ENCODE peak calls at places on chromosome 17, in ten cellular contexts. One of them, this sample, is unnamed.

GRCh38 chr17:3659541-3660111 is 8.8 kb downstream of the TAX1BP3 start:
- DNase-seq in cardiac muscle cell: peak; percentile 27
- DNase-seq in cardiac fibroblast: peak; percentile 95
- DNase-seq in upper lobe of right lung: no peak
- DNase-seq in HAP-1: no peak
- DNase-seq in astrocyte: peak; percentile 82
- DNase-seq in AG04450: peak; percentile 45
- DNase-seq in HCT116: no peak
- DNase-seq in IMR-90: peak; percentile 83
- DNase-seq in choroid plexus epithelial cell: peak; percentile 91
- DNase-seq in this sample: no peak

GRCh38 chr17:27893834-27894503 is 804 bp upstream of the LYRM9 start:
- DNase-seq in cardiac muscle cell: no peak
- DNase-seq in cardiac fibroblast: no peak
- DNase-seq in upper lobe of right lung: no peak
- DNase-seq in HAP-1: no peak
- DNase-seq in astrocyte: no peak
- DNase-seq in AG04450: no peak
- DNase-seq in HCT116: no peak
- DNase-seq in IMR-90: no peak
- DNase-seq in choroid plexus epithelial cell: no peak
- DNase-seq in this sample: peak; percentile 48

GRCh38 chr17:10768766-10769383 is 35.0 kb downstream of the TMEM238L start:
- DNase-seq in cardiac muscle cell: no peak
- DNase-seq in cardiac fibroblast: no peak
- DNase-seq in upper lobe of right lung: no peak
- DNase-seq in HAP-1: no peak
- DNase-seq in astrocyte: no peak
- DNase-seq in AG04450: no peak
- DNase-seq in HCT116: no peak
- DNase-seq in IMR-90: no peak
- DNase-seq in choroid plexus epithelial cell: no peak
- DNase-seq in this sample: no peak

GRCh38 chr17:67239597-67239996 is 5.4 kb downstream of the HELZ start:
- DNase-seq in cardiac muscle cell: no peak
- DNase-seq in cardiac fibroblast: peak; percentile 78
- DNase-seq in upper lobe of right lung: no peak
- DNase-seq in HAP-1: no peak
- DNase-seq in astrocyte: peak; percentile 72
- DNase-seq in AG04450: no peak
- DNase-seq in HCT116: no peak
- DNase-seq in IMR-90: peak; percentile 82
- DNase-seq in choroid plexus epithelial cell: peak; percentile 54
- DNase-seq in this sample: no peak

GRCh38 chr17:62681939-62682381 is 54.5 kb downstream of the MRC2 start:
- DNase-seq in cardiac muscle cell: no peak
- DNase-seq in cardiac fibroblast: no peak
- DNase-seq in upper lobe of right lung: no peak
- DNase-seq in HAP-1: no peak
- DNase-seq in astrocyte: no peak
- DNase-seq in AG04450: no peak
- DNase-seq in HCT116: no peak
- DNase-seq in IMR-90: no peak
- DNase-seq in choroid plexus epithelial cell: no peak
- DNase-seq in this sample: no peak

GRCh38 chr17:35778641-35779196 is 16.7 kb downstream of the MMP28 start:
- DNase-seq in cardiac muscle cell: no peak
- DNase-seq in cardiac fibroblast: no peak
- DNase-seq in upper lobe of right lung: no peak
- DNase-seq in HAP-1: no peak
- DNase-seq in astrocyte: peak; percentile 30
- DNase-seq in AG04450: no peak
- DNase-seq in HCT116: no peak
- DNase-seq in IMR-90: no peak
- DNase-seq in choroid plexus epithelial cell: no peak
- DNase-seq in this sample: no peak

GRCh38 chr17:49397586-49397985 is 17.1 kb downstream of the PHB1 start:
- DNase-seq in cardiac muscle cell: no peak
- DNase-seq in cardiac fibroblast: no peak
- DNase-seq in upper lobe of right lung: no peak
- DNase-seq in HAP-1: no peak
- DNase-seq in astrocyte: no peak
- DNase-seq in AG04450: no peak
- DNase-seq in HCT116: no peak
- DNase-seq in IMR-90: no peak
- DNase-seq in choroid plexus epithelial cell: no peak
- DNase-seq in this sample: no peak

GRCh38 chr17:81858967-81859905 is 1.1 kb downstream of the P4HB start:
- DNase-seq in cardiac muscle cell: no peak
- DNase-seq in cardiac fibroblast: peak; percentile 24
- DNase-seq in upper lobe of right lung: no peak
- DNase-seq in HAP-1: no peak
- DNase-seq in astrocyte: no peak
- DNase-seq in AG04450: no peak
- DNase-seq in HCT116: no peak
- DNase-seq in IMR-90: no peak
- DNase-seq in choroid plexus epithelial cell: peak; percentile 47
- DNase-seq in this sample: peak; percentile 63

GRCh38 chr17:66677201-66677981 is 157.5 kb upstream of the CACNG5 start:
- DNase-seq in cardiac muscle cell: no peak
- DNase-seq in cardiac fibroblast: peak; percentile 81
- DNase-seq in upper lobe of right lung: no peak
- DNase-seq in HAP-1: no peak
- DNase-seq in astrocyte: peak; percentile 90
- DNase-seq in AG04450: peak; percentile 70
- DNase-seq in HCT116: no peak
- DNase-seq in IMR-90: peak; percentile 94
- DNase-seq in choroid plexus epithelial cell: peak; percentile 95
- DNase-seq in this sample: no peak

GRCh38 chr17:37813753-37814152 is 68.9 kb upstream of the HNF1B start:
- DNase-seq in cardiac muscle cell: no peak
- DNase-seq in cardiac fibroblast: peak; percentile 15
- DNase-seq in upper lobe of right lung: no peak
- DNase-seq in HAP-1: no peak
- DNase-seq in astrocyte: peak; percentile 100
- DNase-seq in AG04450: peak; percentile 97
- DNase-seq in HCT116: no peak
- DNase-seq in IMR-90: peak; percentile 100
- DNase-seq in choroid plexus epithelial cell: peak; percentile 68
- DNase-seq in this sample: no peak

GRCh38 chr17:70168044-70168978 is 1.0 kb upstream of the KCNJ2 start:
- DNase-seq in cardiac muscle cell: peak; percentile 66
- DNase-seq in cardiac fibroblast: peak; percentile 55
- DNase-seq in upper lobe of right lung: peak; percentile 80
- DNase-seq in HAP-1: peak; percentile 46
- DNase-seq in astrocyte: peak; percentile 70
- DNase-seq in AG04450: peak; percentile 33
- DNase-seq in HCT116: no peak
- DNase-seq in IMR-90: peak; percentile 81
- DNase-seq in choroid plexus epithelial cell: peak; percentile 92
- DNase-seq in this sample: peak; percentile 20

GRCh38 chr17:41782142-41782541 is 4.4 kb downstream of the JUP start:
- DNase-seq in cardiac muscle cell: no peak
- DNase-seq in cardiac fibroblast: peak; percentile 42
- DNase-seq in upper lobe of right lung: no peak
- DNase-seq in HAP-1: no peak
- DNase-seq in astrocyte: no peak
- DNase-seq in AG04450: no peak
- DNase-seq in HCT116: no peak
- DNase-seq in IMR-90: no peak
- DNase-seq in choroid plexus epithelial cell: no peak
- DNase-seq in this sample: no peak

GRCh38 chr17:75428775-75429469 is 23.4 kb upstream of the GRB2 start:
- DNase-seq in cardiac muscle cell: no peak
- DNase-seq in cardiac fibroblast: peak; percentile 66
- DNase-seq in upper lobe of right lung: no peak
- DNase-seq in HAP-1: no peak
- DNase-seq in astrocyte: peak; percentile 93
- DNase-seq in AG04450: peak; percentile 74
- DNase-seq in HCT116: no peak
- DNase-seq in IMR-90: peak; percentile 92
- DNase-seq in choroid plexus epithelial cell: peak; percentile 90
- DNase-seq in this sample: no peak

GRCh38 chr17:64331946-64332493 is 58.6 kb downstream of the PECAM1 start:
- DNase-seq in cardiac muscle cell: no peak
- DNase-seq in cardiac fibroblast: peak; percentile 88
- DNase-seq in upper lobe of right lung: peak; percentile 70
- DNase-seq in HAP-1: no peak
- DNase-seq in astrocyte: no peak
- DNase-seq in AG04450: no peak
- DNase-seq in HCT116: no peak
- DNase-seq in IMR-90: no peak
- DNase-seq in choroid plexus epithelial cell: no peak
- DNase-seq in this sample: peak; percentile 97

GRCh38 chr17:44221862-44222111 is 2.3 kb upstream of the UBTF start:
- DNase-seq in cardiac muscle cell: no peak
- DNase-seq in cardiac fibroblast: no peak
- DNase-seq in upper lobe of right lung: peak; percentile 73
- DNase-seq in HAP-1: no peak
- DNase-seq in astrocyte: no peak
- DNase-seq in AG04450: no peak
- DNase-seq in HCT116: no peak
- DNase-seq in IMR-90: no peak
- DNase-seq in choroid plexus epithelial cell: no peak
- DNase-seq in this sample: no peak

DNA sequence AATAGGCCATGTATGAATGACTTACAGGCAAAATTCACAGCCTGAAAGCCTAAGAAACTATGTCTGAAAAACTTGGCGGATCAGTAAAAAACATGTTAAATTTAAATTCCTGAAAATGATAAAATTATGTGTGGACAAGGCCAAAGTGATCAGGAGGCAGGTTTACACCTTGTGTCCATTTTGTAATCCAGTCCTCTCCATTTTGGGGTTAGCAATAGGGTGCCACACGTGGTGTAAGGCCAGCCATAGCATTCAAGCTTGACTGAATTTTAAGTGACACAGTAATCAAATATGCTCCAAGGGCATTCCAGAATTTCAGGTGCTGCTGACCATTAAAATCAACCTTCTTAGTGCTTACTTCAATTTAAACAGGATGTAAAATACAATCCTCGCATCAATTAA is 2.7 kb downstream of the RNF43 start:
- DNase-seq in cardiac muscle cell: no peak
- DNase-seq in cardiac fibroblast: no peak
- DNase-seq in upper lobe of right lung: no peak
- DNase-seq in HAP-1: no peak
- DNase-seq in astrocyte: no peak
- DNase-seq in AG04450: no peak
- DNase-seq in HCT116: no peak
- DNase-seq in IMR-90: no peak
- DNase-seq in choroid plexus epithelial cell: no peak
- DNase-seq in this sample: no peak
- H3K4me3 ChIP-seq in cardiac muscle cell: peak overlapping the region; percentile 51
- H3K4me3 ChIP-seq in cardiac fibroblast: no peak overlapping the region
- H3K4me3 ChIP-seq in upper lobe of right lung: peak overlapping the region; percentile 41
- H3K4me3 ChIP-seq in HAP-1: no peak overlapping the region
- H3K4me3 ChIP-seq in astrocyte: no peak overlapping the region
- H3K4me3 ChIP-seq in AG04450: no peak overlapping the region
- H3K4me3 ChIP-seq in HCT116: peak overlapping the region; percentile 68
- H3K4me3 ChIP-seq in IMR-90: no peak overlapping the region
- H3K4me3 ChIP-seq in choroid plexus epithelial cell: no peak overlapping the region
- H3K4me3 ChIP-seq in this sample: no peak overlapping the region

GRCh38 chr17:16975266-16975651 is 3.3 kb upstream of the TNFRSF13B start:
- DNase-seq in cardiac muscle cell: no peak
- DNase-seq in cardiac fibroblast: no peak
- DNase-seq in upper lobe of right lung: no peak
- DNase-seq in HAP-1: no peak
- DNase-seq in astrocyte: no peak
- DNase-seq in AG04450: no peak
- DNase-seq in HCT116: no peak
- DNase-seq in IMR-90: no peak
- DNase-seq in choroid plexus epithelial cell: no peak
- DNase-seq in this sample: peak; percentile 38
- H3K4me3 ChIP-seq in cardiac muscle cell: no peak overlapping the region
- H3K4me3 ChIP-seq in cardiac fibroblast: no peak overlapping the region
- H3K4me3 ChIP-seq in upper lobe of right lung: no peak overlapping the region
- H3K4me3 ChIP-seq in HAP-1: no peak overlapping the region
- H3K4me3 ChIP-seq in astrocyte: no peak overlapping the region
- H3K4me3 ChIP-seq in AG04450: no peak overlapping the region
- H3K4me3 ChIP-seq in HCT116: no peak overlapping the region
- H3K4me3 ChIP-seq in IMR-90: no peak overlapping the region
- H3K4me3 ChIP-seq in choroid plexus epithelial cell: no peak overlapping the region
- H3K4me3 ChIP-seq in this sample: no peak overlapping the region

DNA sequence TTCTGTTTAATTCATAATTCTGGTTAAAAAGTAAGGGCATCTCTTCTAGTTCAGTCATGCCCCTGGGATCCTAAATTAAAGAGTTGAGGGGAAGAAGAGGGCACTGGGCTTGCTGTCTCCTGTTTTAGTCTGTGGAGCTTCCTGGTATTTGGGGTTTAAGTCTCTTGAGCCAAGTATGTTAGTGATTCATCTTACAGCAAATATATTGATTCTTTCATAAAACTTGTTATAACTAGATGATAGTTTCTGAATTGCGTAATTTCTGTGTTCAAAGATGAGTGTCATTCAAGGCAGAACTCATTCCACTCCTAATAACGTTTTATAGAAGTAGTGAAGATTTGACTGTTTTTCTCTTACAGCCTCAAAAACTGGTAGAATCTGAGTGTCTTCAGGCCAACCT is 1.7 kb downstream of the TXNDC17 start:
- DNase-seq in cardiac muscle cell: no peak
- DNase-seq in cardiac fibroblast: no peak
- DNase-seq in upper lobe of right lung: no peak
- DNase-seq in HAP-1: no peak
- DNase-seq in astrocyte: no peak
- DNase-seq in AG04450: no peak
- DNase-seq in HCT116: no peak
- DNase-seq in IMR-90: peak; percentile 14
- DNase-seq in choroid plexus epithelial cell: no peak
- DNase-seq in this sample: no peak
- H3K4me3 ChIP-seq in cardiac muscle cell: no peak overlapping the region
- H3K4me3 ChIP-seq in cardiac fibroblast: no peak overlapping the region
- H3K4me3 ChIP-seq in upper lobe of right lung: no peak overlapping the region
- H3K4me3 ChIP-seq in HAP-1: no peak overlapping the region
- H3K4me3 ChIP-seq in astrocyte: no peak overlapping the region
- H3K4me3 ChIP-seq in AG04450: no peak overlapping the region
- H3K4me3 ChIP-seq in HCT116: peak overlapping the region; percentile 88
- H3K4me3 ChIP-seq in IMR-90: no peak overlapping the region
- H3K4me3 ChIP-seq in choroid plexus epithelial cell: no peak overlapping the region
- H3K4me3 ChIP-seq in this sample: peak overlapping the region; percentile 90

DNA sequence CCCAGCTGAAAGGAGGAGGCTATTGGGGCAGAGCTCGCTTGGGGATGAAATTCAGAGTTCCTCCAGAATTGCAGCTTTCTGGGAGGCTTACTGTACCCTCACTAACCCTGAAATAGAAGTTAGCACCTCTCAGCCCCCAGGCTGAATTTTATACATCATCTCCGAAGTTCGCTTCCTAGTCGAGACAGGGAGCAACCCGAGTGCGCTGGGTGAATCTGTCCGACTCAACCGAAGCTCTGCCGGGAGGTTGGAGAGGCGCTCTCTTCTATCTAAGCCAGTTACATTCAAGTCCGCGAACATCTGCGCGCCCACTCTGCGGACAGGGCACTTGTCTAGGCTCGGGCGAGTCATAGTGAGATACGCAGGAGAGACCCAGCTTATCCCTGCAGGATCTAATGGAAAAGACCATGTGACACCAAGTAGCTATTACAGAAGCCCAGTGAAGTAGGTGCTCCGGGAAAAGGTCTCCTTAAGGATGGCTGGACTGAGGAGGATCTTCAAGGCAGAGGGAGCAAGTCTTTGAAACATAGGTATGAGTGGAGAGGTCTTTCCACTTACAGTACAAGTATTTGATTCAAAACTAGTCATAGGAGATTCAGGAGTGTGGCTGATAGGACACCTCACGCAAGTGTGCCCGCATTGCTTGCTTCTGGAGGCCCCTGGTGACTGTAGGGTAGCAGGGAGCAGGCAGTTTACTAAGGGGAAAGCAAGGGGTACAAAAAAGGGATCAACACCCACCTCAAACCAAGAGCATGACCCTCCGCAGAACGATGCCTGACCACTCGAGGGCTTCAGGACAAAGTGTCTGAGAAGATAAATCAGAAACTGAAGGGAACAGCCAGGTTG is 667 bp upstream of the HES7 start:
- DNase-seq in cardiac muscle cell: peak; percentile 30
- DNase-seq in cardiac fibroblast: peak; percentile 27
- DNase-seq in upper lobe of right lung: no peak
- DNase-seq in HAP-1: peak; percentile 28
- DNase-seq in astrocyte: no peak
- DNase-seq in AG04450: no peak
- DNase-seq in HCT116: no peak
- DNase-seq in IMR-90: peak; percentile 36
- DNase-seq in choroid plexus epithelial cell: peak; percentile 49
- DNase-seq in this sample: peak; percentile 9
- H3K4me3 ChIP-seq in cardiac muscle cell: peak overlapping the region; percentile 64
- H3K4me3 ChIP-seq in cardiac fibroblast: peak overlapping the region; percentile 53
- H3K4me3 ChIP-seq in upper lobe of right lung: peak overlapping the region; percentile 67
- H3K4me3 ChIP-seq in HAP-1: peak overlapping the region; percentile 61
- H3K4me3 ChIP-seq in astrocyte: peak overlapping the region; percentile 60
- H3K4me3 ChIP-seq in AG04450: peak overlapping the region; percentile 69
- H3K4me3 ChIP-seq in HCT116: no peak overlapping the region
- H3K4me3 ChIP-seq in IMR-90: peak overlapping the region; percentile 73
- H3K4me3 ChIP-seq in choroid plexus epithelial cell: peak overlapping the region; percentile 58
- H3K4me3 ChIP-seq in this sample: no peak overlapping the region